ENCODE peak calls at places on chromosomes 11 and 22, in seven cellular contexts. M is NCI-H187 treated with DMSO at 0.1 percent for 48 hours; W is NCI-H2171; E is MM.1S; Y is NCI-H748 treated with DMSO at 0.1 percent for 48 hours; H is iPS DF 6.9; I is stimulated activated CD4-positive, alpha-beta T cell treated with anti-CD3 and anti-CD28 coated beads, Interleukin-1b, Interleukin-23, amount 100 ng/mL, for 1 hour. Z is an unnamed sample.

GRCh38 chr11:26936109-26936508 is 57.8 kb upstream of the FIBIN start:
- DNase-seq in H (no peak), M (no peak), Y (peak), I (no peak), E (no peak), W (no peak), Z (no peak)

GRCh38 chr11:77503006-77503405 is 29.1 kb upstream of the PAK1 start:
- DNase-seq in Y (no peak), M (no peak), H (no peak), I (no peak), E (no peak), W (peak), Z (peak)

GRCh38 chr22:26512149-26512793 is at the start of gene TFIP11:
- DNase-seq in M (peak), H (peak), W (peak), Y (peak), E (peak), I (peak), Z (peak)

GRCh38 chr22:46969491-46969890 is 207.0 kb downstream of the TBC1D22A start:
- DNase-seq in W (no peak), M (no peak), H (no peak), I (no peak), Y (no peak), E (no peak), Z (peak)

GRCh38 chr11:70020336-70021214 is 57.5 kb upstream of the ANO1 start:
- DNase-seq in E (no peak), H (no peak), M (no peak), Y (no peak), W (no peak), I (no peak), Z (no peak)

GRCh38 chr11:113572349-113572748 is 97.2 kb upstream of the DRD2 start:
- DNase-seq in I (no peak), Y (no peak), H (no peak), E (no peak), W (no peak), M (no peak), Z (no peak)

GRCh38 chr11:94494200-94494545 is 389 bp downstream of the ANKRD49 start:
- DNase-seq in I (no peak), Y (no peak), E (no peak), M (no peak), H (no peak), W (no peak), Z (no peak)

GRCh38 chr11:11845066-11845465 is 3.3 kb downstream of the USP47 start:
- DNase-seq in I (no peak), M (no peak), W (no peak), E (no peak), Y (peak), H (no peak), Z (no peak)

GRCh38 chr22:44100411-44100810 is 76.3 kb downstream of the PARVB start:
- DNase-seq in Y (no peak), I (no peak), W (no peak), E (no peak), M (no peak), H (no peak), Z (no peak)

GRCh38 chr11:59941091-59941490 is 2.9 kb downstream of the OOSP1 start:
- DNase-seq in Y (no peak), M (no peak), H (no peak), W (no peak), E (no peak), I (no peak), Z (no peak)

GRCh38 chr11:57095417-57095816 is 86.3 kb upstream of the LRRC55 start:
- DNase-seq in Y (no peak), W (no peak), E (peak), H (no peak), M (no peak), I (no peak), Z (no peak)

GRCh38 chr11:71183878-71184277 is 68.5 kb downstream of the SHANK2 start:
- DNase-seq in I (no peak), W (peak), M (no peak), E (no peak), H (no peak), Y (no peak), Z (no peak)

GRCh38 chr22:17734197-17734596 is 40.1 kb downstream of the BID start:
- DNase-seq in Y (no peak), E (no peak), I (no peak), H (no peak), M (no peak), W (no peak), Z (peak)

GRCh38 chr22:29469755-29470154 is 10.3 kb upstream of the NEFH start:
- DNase-seq in I (no peak), E (no peak), M (no peak), Y (no peak), H (no peak), W (no peak), Z (no peak)

GRCh38 chr11:129791515-129791914 is 24.1 kb upstream of the TMEM45B start:
- DNase-seq in Y (no peak), M (no peak), I (no peak), H (no peak), W (no peak), E (no peak), Z (no peak)